ENCODE peak calls at places on chromosomes 3 and 15, in five cellular contexts. Z, E, D, G and K are unnamed samples.
A peak's percentile ranks its signal among the peaks of the same experiment; 100 is the strongest.

GRCh38 chr3:25033407-25034029 is 394.5 kb upstream of the RARB start:
- DNase-seq in G (peak; percentile 72), Z (peak; percentile 69), E (peak; percentile 1), D (peak; percentile 64), K (peak; percentile 41)

GRCh38 chr3:108486910-108487309 is 23.5 kb downstream of the MYH15 start:
- DNase-seq in G (peak; percentile 79), Z (peak; percentile 65), D (peak; percentile 66), E (peak; percentile 3), K (peak; percentile 32)

GRCh38 chr3:99872633-99873254 is 55.1 kb downstream of the CMSS1 start:
- DNase-seq in D (no peak), G (no peak), E (no peak), Z (no peak), K (no peak)

GRCh38 chr3:8445861-8446260 is 55.8 kb upstream of the LMCD1 start:
- DNase-seq in Z (no peak), G (no peak), E (no peak), D (peak; percentile 84), K (no peak)

GRCh38 chr3:172591876-172592771 is 68.9 kb upstream of the TNFSF10 start:
- DNase-seq in Z (no peak), G (no peak), D (peak; percentile 68), E (no peak), K (no peak)

GRCh38 chr15:67859331-67859946 is 19.6 kb upstream of the RNU6-1 start:
- DNase-seq in Z (no peak), D (peak; percentile 68), G (no peak), E (no peak), K (no peak)

GRCh38 chr15:75720787-75721461 is 8.3 kb upstream of the CSPG4 start:
- DNase-seq in Z (peak; percentile 64), D (peak; percentile 85), G (peak; percentile 98), E (peak; percentile 69), K (no peak)

GRCh38 chr15:42349178-42349577 is 10.1 kb upstream of the CAPN3 start:
- DNase-seq in D (peak; percentile 25), Z (no peak), G (no peak), E (no peak), K (no peak)

GRCh38 chr3:134282659-134283047 is 32.0 kb upstream of the RYK start:
- DNase-seq in D (no peak), G (no peak), Z (peak; percentile 51), E (no peak), K (no peak)

GRCh38 chr15:60379466-60380274 is 18.1 kb downstream of the ANXA2 start:
- DNase-seq in D (peak; percentile 53), G (no peak), E (no peak), Z (peak; percentile 30), K (no peak)

GRCh38 chr3:37115451-37115850 is 58.9 kb downstream of the LRRFIP2 start:
- DNase-seq in Z (no peak), G (no peak), D (peak; percentile 46), E (no peak), K (no peak)

GRCh38 chr3:172846706-172847105 is 96.2 kb downstream of the ECT2 start:
- DNase-seq in D (peak; percentile 93), E (no peak), Z (no peak), G (no peak), K (no peak)

GRCh38 chr15:94028809-94029208 is 202.6 kb upstream of the MCTP2 start:
- DNase-seq in E (no peak), G (no peak), D (no peak), Z (no peak), K (no peak)

GRCh38 chr3:195004512-195005250 is 266.3 kb downstream of the XXYLT1 start:
- DNase-seq in G (no peak), Z (no peak), D (no peak), E (no peak), K (no peak)

GRCh38 chr15:27495963-27496459 is 525.0 kb downstream of the GABRG3 start:
- DNase-seq in G (peak; percentile 99), E (no peak), D (no peak), Z (peak; percentile 5), K (no peak)

GRCh38 chr15:37291920-37292319 is 191.6 kb upstream of the MEIS2 start:
- DNase-seq in G (no peak), Z (no peak), E (no peak), D (no peak), K (no peak)